ENCODE peak calls at places on chromosomes 6 and 20, in five cellular contexts. H, D, P, K and B are unnamed samples.

GRCh38 chr6:75946146-75946831 is 126.2 kb downstream of the IMPG1 start:
- DNase-seq in H (no peak), K (no peak), D (no peak), P (no peak), B (no peak)

GRCh38 chr6:32127717-32128592 is at the start of gene ATF6B:
- DNase-seq in H (peak; percentile 99), P (peak; percentile 98), D (peak; percentile 100), K (peak; percentile 98), B (peak; percentile 99)

GRCh38 chr6:63349401-63349800 is 29.6 kb upstream of the LGSN start:
- DNase-seq in K (no peak), H (no peak), D (no peak), P (no peak), B (no peak)

GRCh38 chr6:149217466-149217888 is 100.0 kb upstream of the TAB2 start:
- DNase-seq in P (no peak), K (no peak), D (no peak), H (no peak), B (no peak)

GRCh38 chr6:65004283-65004682 is 702.7 kb downstream of the EYS start:
- DNase-seq in P (no peak), H (no peak), D (no peak), K (no peak), B (no peak)

GRCh38 chr6:5723905-5724691 is 282.6 kb downstream of the NRN1 start:
- DNase-seq in H (no peak), D (no peak), K (no peak), P (peak; percentile 44), B (no peak)

GRCh38 chr6:150673720-150674361 is 74.2 kb downstream of the PLEKHG1 start:
- DNase-seq in H (no peak), D (no peak), P (peak; percentile 46), K (no peak), B (no peak)

GRCh38 chr20:56631990-56632327 is 2.9 kb downstream of the TFAP2C start:
- DNase-seq in P (no peak), K (no peak), H (no peak), D (no peak), B (no peak)

GRCh38 chr6:129469070-129469662 is 240.8 kb downstream of the ARHGAP18 start:
- DNase-seq in H (no peak), P (no peak), K (no peak), D (no peak), B (peak; percentile 8)

GRCh38 chr6:7540595-7540994 is 876 bp upstream of the DSP start:
- DNase-seq in K (no peak), P (no peak), D (no peak), H (no peak), B (no peak)

GRCh38 chr20:62641749-62642665 is at the start of gene SLCO4A1:
- DNase-seq in D (peak; percentile 23), P (peak; percentile 87), H (peak; percentile 93), K (peak; percentile 81), B (peak; percentile 61)

GRCh38 chr6:27797960-27798359 is 114.2 kb downstream of the OR2B2 start:
- DNase-seq in H (no peak), P (no peak), K (no peak), D (no peak), B (no peak)

GRCh38 chr20:14622796-14623195 is 285.4 kb upstream of the FLRT3 start:
- DNase-seq in H (no peak), K (no peak), D (peak; percentile 16), P (no peak), B (peak; percentile 78)

GRCh38 chr6:31805939-31806469 is 762 bp downstream of the LSM2 start:
- DNase-seq in H (no peak), D (no peak), P (no peak), K (no peak), B (no peak)

GRCh38 chr6:139240161-139241010 is 51.4 kb downstream of the TXLNB start:
- DNase-seq in D (peak; percentile 88), P (peak; percentile 65), K (no peak), H (no peak), B (no peak)

GRCh38 chr6:85157266-85157665 is 292.6 kb upstream of the NT5E start:
- DNase-seq in H (no peak), K (no peak), P (no peak), D (no peak), B (no peak)

GRCh38 chr6:119978274-119978889 is 628.8 kb upstream of the MAN1A1 start:
- DNase-seq in H (no peak), D (peak; percentile 6), K (no peak), P (no peak), B (no peak)

GRCh38 chr20:45343867-45344721 is 4.1 kb downstream of the SDC4 start:
- DNase-seq in K (no peak), H (peak; percentile 86), D (peak; percentile 90), P (peak; percentile 76), B (peak; percentile 85)

GRCh38 chr6:162733489-162733888 is 5.7 kb downstream of the PACRG start:
- DNase-seq in D (no peak), P (no peak), H (no peak), K (peak; percentile 16), B (no peak)

GRCh38 chr6:127096167-127096566 is 22.3 kb upstream of the RSPO3 start:
- DNase-seq in D (no peak), H (no peak), P (no peak), K (no peak), B (no peak)

GRCh38 chr20:58130574-58130973 is 97.9 kb downstream of the ANKRD60 start:
- DNase-seq in K (no peak), P (no peak), H (no peak), D (no peak), B (no peak)

GRCh38 chr20:63701329-63702035 is 5.0 kb downstream of the TNFRSF6B start:
- DNase-seq in K (no peak), H (peak; percentile 78), D (no peak), P (no peak), B (no peak)

GRCh38 chr20:34824861-34825529 is 456 bp downstream of the NCOA6 start:
- DNase-seq in K (peak; percentile 66), P (peak; percentile 64), H (peak; percentile 88), D (peak; percentile 19), B (peak; percentile 10)

GRCh38 chr6:13563009-13563408 is 11.4 kb upstream of the SIRT5 start:
- DNase-seq in P (no peak), H (no peak), K (no peak), D (no peak), B (no peak)